ENCODE peak calls at places on chromosomes 11 and 22, in ten cellular contexts. One of them, this sample, is unnamed. For H3K9me2, the result is how much of the 10 kb centered on the place peaks cover.

GRCh38 chr22:35424761-35425160 is 24.8 kb downstream of the MCM5 start:
- DNase-seq in SK-N-SH: no peak
- DNase-seq in OCI-LY7: no peak
- DNase-seq in PC-3: no peak
- DNase-seq in MM.1S: no peak
- DNase-seq in HCT116: no peak
- DNase-seq in GM23338: no peak
- DNase-seq in hepatocyte: no peak
- DNase-seq in PC-9: no peak
- DNase-seq in Karpas-422: no peak
- DNase-seq in this sample: no peak

GRCh38 chr11:130668751-130669150 is 220.3 kb downstream of the ADAMTS15 start:
- DNase-seq in SK-N-SH: no peak
- DNase-seq in OCI-LY7: no peak
- DNase-seq in PC-3: no peak
- DNase-seq in MM.1S: no peak
- DNase-seq in HCT116: no peak
- DNase-seq in GM23338: no peak
- DNase-seq in hepatocyte: no peak
- DNase-seq in PC-9: no peak
- DNase-seq in Karpas-422: no peak
- DNase-seq in this sample: no peak

GRCh38 chr11:111155021-111155420 is 90.5 kb upstream of the POU2AF2 start:
- DNase-seq in SK-N-SH: no peak
- DNase-seq in OCI-LY7: no peak
- DNase-seq in PC-3: no peak
- DNase-seq in MM.1S: no peak
- DNase-seq in HCT116: no peak
- DNase-seq in GM23338: no peak
- DNase-seq in hepatocyte: no peak
- DNase-seq in PC-9: no peak
- DNase-seq in Karpas-422: no peak
- DNase-seq in this sample: peak

GRCh38 chr11:83663446-83663845 is 377.3 kb upstream of the CCDC90B start:
- DNase-seq in SK-N-SH: no peak
- DNase-seq in OCI-LY7: no peak
- DNase-seq in PC-3: no peak
- DNase-seq in MM.1S: no peak
- DNase-seq in HCT116: no peak
- DNase-seq in GM23338: no peak
- DNase-seq in hepatocyte: no peak
- DNase-seq in PC-9: no peak
- DNase-seq in Karpas-422: no peak
- DNase-seq in this sample: peak

GRCh38 chr11:111531687-111532364 is 8.7 kb upstream of the LAYN start:
- DNase-seq in SK-N-SH: no peak
- DNase-seq in OCI-LY7: no peak
- DNase-seq in PC-3: peak
- DNase-seq in MM.1S: peak
- DNase-seq in HCT116: peak
- DNase-seq in GM23338: no peak
- DNase-seq in hepatocyte: peak
- DNase-seq in PC-9: peak
- DNase-seq in Karpas-422: peak
- DNase-seq in this sample: peak

GRCh38 chr11:129453293-129453721 is 77.7 kb downstream of the BARX2 start:
- DNase-seq in SK-N-SH: no peak
- DNase-seq in OCI-LY7: no peak
- DNase-seq in PC-3: peak
- DNase-seq in MM.1S: no peak
- DNase-seq in HCT116: no peak
- DNase-seq in GM23338: peak
- DNase-seq in hepatocyte: no peak
- DNase-seq in PC-9: no peak
- DNase-seq in Karpas-422: no peak
- DNase-seq in this sample: no peak

GRCh38 chr11:44942029-44942710 is 8.5 kb downstream of the TP53I11 start:
- DNase-seq in SK-N-SH: no peak
- DNase-seq in OCI-LY7: no peak
- DNase-seq in PC-3: no peak
- DNase-seq in MM.1S: no peak
- DNase-seq in HCT116: no peak
- DNase-seq in GM23338: no peak
- DNase-seq in hepatocyte: no peak
- DNase-seq in PC-9: no peak
- DNase-seq in Karpas-422: no peak
- DNase-seq in this sample: no peak

GRCh38 chr22:45878051-45878764 is 98.8 kb downstream of the WNT7B start:
- DNase-seq in SK-N-SH: no peak
- DNase-seq in OCI-LY7: no peak
- DNase-seq in PC-3: no peak
- DNase-seq in MM.1S: no peak
- DNase-seq in HCT116: no peak
- DNase-seq in GM23338: no peak
- DNase-seq in hepatocyte: no peak
- DNase-seq in PC-9: no peak
- DNase-seq in Karpas-422: no peak
- DNase-seq in this sample: no peak

GRCh38 chr11:444397-445144 is 2.8 kb upstream of the ANO9 start:
- DNase-seq in SK-N-SH: no peak
- DNase-seq in OCI-LY7: no peak
- DNase-seq in PC-3: peak
- DNase-seq in MM.1S: no peak
- DNase-seq in HCT116: no peak
- DNase-seq in GM23338: no peak
- DNase-seq in hepatocyte: peak
- DNase-seq in PC-9: no peak
- DNase-seq in Karpas-422: no peak
- DNase-seq in this sample: peak

GRCh38 chr11:69657911-69658605 is 17.1 kb downstream of the LTO1 start:
- DNase-seq in SK-N-SH: peak
- DNase-seq in OCI-LY7: no peak
- DNase-seq in PC-3: no peak
- DNase-seq in MM.1S: no peak
- DNase-seq in HCT116: no peak
- DNase-seq in GM23338: peak
- DNase-seq in hepatocyte: peak
- DNase-seq in PC-9: no peak
- DNase-seq in Karpas-422: no peak
- DNase-seq in this sample: peak

GRCh38 chr22:19432092-19432844 is at the start of gene MRPL40:
- DNase-seq in SK-N-SH: peak
- DNase-seq in OCI-LY7: peak
- DNase-seq in PC-3: peak
- DNase-seq in MM.1S: peak
- DNase-seq in HCT116: peak
- DNase-seq in GM23338: peak
- DNase-seq in hepatocyte: peak
- DNase-seq in PC-9: peak
- DNase-seq in Karpas-422: peak
- DNase-seq in this sample: peak

GRCh38 chr22:18965526-18966421 is 29.7 kb upstream of the PRODH start:
- DNase-seq in SK-N-SH: no peak
- DNase-seq in OCI-LY7: no peak
- DNase-seq in PC-3: no peak
- DNase-seq in MM.1S: no peak
- DNase-seq in HCT116: no peak
- DNase-seq in GM23338: no peak
- DNase-seq in hepatocyte: no peak
- DNase-seq in PC-9: no peak
- DNase-seq in Karpas-422: no peak
- DNase-seq in this sample: no peak

GRCh38 chr11:116720895-116721294 is 51.9 kb downstream of the BUD13 start:
- DNase-seq in SK-N-SH: no peak
- DNase-seq in OCI-LY7: no peak
- DNase-seq in PC-3: no peak
- DNase-seq in MM.1S: no peak
- DNase-seq in HCT116: no peak
- DNase-seq in GM23338: no peak
- DNase-seq in hepatocyte: no peak
- DNase-seq in PC-9: no peak
- DNase-seq in Karpas-422: no peak
- DNase-seq in this sample: no peak
- H3K9me2 ChIP-seq in SK-N-SH: under half
- H3K9me2 ChIP-seq in OCI-LY7: under half
- H3K9me2 ChIP-seq in PC-3: under half
- H3K9me2 ChIP-seq in MM.1S: under half
- H3K9me2 ChIP-seq in HCT116: under half
- H3K9me2 ChIP-seq in GM23338: under half
- H3K9me2 ChIP-seq in hepatocyte: under half
- H3K9me2 ChIP-seq in PC-9: under half
- H3K9me2 ChIP-seq in Karpas-422: under half
- H3K9me2 ChIP-seq in this sample: under half

GRCh38 chr11:71568707-71569349 is 3.5 kb downstream of the KRTAP5-10 start:
- DNase-seq in SK-N-SH: peak
- DNase-seq in OCI-LY7: no peak
- DNase-seq in PC-3: peak
- DNase-seq in MM.1S: no peak
- DNase-seq in HCT116: no peak
- DNase-seq in GM23338: no peak
- DNase-seq in hepatocyte: no peak
- DNase-seq in PC-9: no peak
- DNase-seq in Karpas-422: no peak
- DNase-seq in this sample: peak
- H3K4me2 ChIP-seq in SK-N-SH: no peak
- H3K4me2 ChIP-seq in OCI-LY7: no peak
- H3K4me2 ChIP-seq in PC-3: peak
- H3K4me2 ChIP-seq in MM.1S: no peak
- H3K4me2 ChIP-seq in HCT116: no peak
- H3K4me2 ChIP-seq in GM23338: no peak
- H3K4me2 ChIP-seq in hepatocyte: no peak
- H3K4me2 ChIP-seq in PC-9: no peak
- H3K4me2 ChIP-seq in Karpas-422: no peak
- H3K4me2 ChIP-seq in this sample: no peak

GRCh38 chr11:8344346-8344745 is 80.7 kb upstream of the LMO1 start:
- DNase-seq in SK-N-SH: no peak
- DNase-seq in OCI-LY7: no peak
- DNase-seq in PC-3: no peak
- DNase-seq in MM.1S: no peak
- DNase-seq in HCT116: no peak
- DNase-seq in GM23338: no peak
- DNase-seq in hepatocyte: no peak
- DNase-seq in PC-9: no peak
- DNase-seq in Karpas-422: no peak
- DNase-seq in this sample: no peak

GRCh38 chr11:8341966-8342365 is 78.3 kb upstream of the LMO1 start:
- DNase-seq in SK-N-SH: no peak
- DNase-seq in OCI-LY7: no peak
- DNase-seq in PC-3: peak
- DNase-seq in MM.1S: no peak
- DNase-seq in HCT116: no peak
- DNase-seq in GM23338: no peak
- DNase-seq in hepatocyte: no peak
- DNase-seq in PC-9: no peak
- DNase-seq in Karpas-422: no peak
- DNase-seq in this sample: no peak

GRCh38 chr11:8345179-8345578 is 81.5 kb upstream of the LMO1 start:
- DNase-seq in SK-N-SH: no peak
- DNase-seq in OCI-LY7: no peak
- DNase-seq in PC-3: no peak
- DNase-seq in MM.1S: no peak
- DNase-seq in HCT116: no peak
- DNase-seq in GM23338: no peak
- DNase-seq in hepatocyte: no peak
- DNase-seq in PC-9: no peak
- DNase-seq in Karpas-422: no peak
- DNase-seq in this sample: no peak

GRCh38 chr11:8340299-8340698 is 76.6 kb upstream of the LMO1 start:
- DNase-seq in SK-N-SH: no peak
- DNase-seq in OCI-LY7: no peak
- DNase-seq in PC-3: no peak
- DNase-seq in MM.1S: no peak
- DNase-seq in HCT116: no peak
- DNase-seq in GM23338: no peak
- DNase-seq in hepatocyte: peak
- DNase-seq in PC-9: no peak
- DNase-seq in Karpas-422: no peak
- DNase-seq in this sample: no peak

DNA sequence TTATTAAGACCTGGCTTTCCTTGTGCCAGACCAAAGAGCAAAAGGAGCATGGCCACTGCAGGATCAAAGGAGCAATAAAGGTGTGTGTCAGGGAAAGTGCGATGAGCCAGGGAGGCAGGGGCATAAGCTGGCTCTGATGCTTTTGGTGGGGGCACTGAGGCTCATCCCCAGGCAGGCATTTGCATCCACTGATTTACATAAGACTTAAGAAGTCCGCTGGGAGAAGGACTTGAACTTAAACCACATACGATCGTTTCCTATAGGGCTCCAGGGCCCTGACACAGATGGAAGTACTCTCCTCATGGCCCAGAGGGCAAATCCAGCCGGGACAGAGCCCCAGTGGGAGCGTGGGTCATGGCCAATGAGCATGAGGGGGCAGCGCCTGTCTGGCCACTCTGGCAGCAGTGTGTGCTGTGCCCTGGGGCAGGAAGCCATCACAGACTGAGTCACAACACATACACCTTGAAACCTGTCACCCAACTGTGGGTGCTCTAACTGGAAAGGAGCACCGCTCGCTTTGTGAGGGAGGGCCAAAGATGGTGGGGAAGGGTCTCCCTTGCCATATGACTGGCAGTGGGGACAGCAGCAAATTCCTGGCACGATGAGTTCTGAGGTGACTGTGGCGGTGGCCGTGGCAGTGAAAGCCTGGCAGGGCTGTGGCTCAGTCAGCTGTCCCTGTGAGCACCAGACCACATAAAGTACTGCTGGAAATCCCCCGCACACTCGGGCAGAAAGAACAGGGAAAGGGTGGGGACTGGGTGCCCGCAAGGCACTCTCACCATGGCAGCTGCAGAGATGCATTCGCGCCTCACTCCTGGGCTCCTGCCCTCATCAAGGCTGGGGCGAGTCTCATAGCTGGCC is 79.4 kb upstream of the LMO1 start:
- DNase-seq in SK-N-SH: peak
- DNase-seq in OCI-LY7: no peak
- DNase-seq in PC-3: peak
- DNase-seq in MM.1S: peak
- DNase-seq in HCT116: no peak
- DNase-seq in GM23338: no peak
- DNase-seq in hepatocyte: no peak
- DNase-seq in PC-9: peak
- DNase-seq in Karpas-422: peak
- DNase-seq in this sample: no peak
- H3K9me2 ChIP-seq in SK-N-SH: under half
- H3K9me2 ChIP-seq in OCI-LY7: under half
- H3K9me2 ChIP-seq in PC-3: under half
- H3K9me2 ChIP-seq in MM.1S: under half
- H3K9me2 ChIP-seq in HCT116: under half
- H3K9me2 ChIP-seq in GM23338: under half
- H3K9me2 ChIP-seq in hepatocyte: under half
- H3K9me2 ChIP-seq in PC-9: under half
- H3K9me2 ChIP-seq in Karpas-422: under half
- H3K9me2 ChIP-seq in this sample: under half

DNA sequence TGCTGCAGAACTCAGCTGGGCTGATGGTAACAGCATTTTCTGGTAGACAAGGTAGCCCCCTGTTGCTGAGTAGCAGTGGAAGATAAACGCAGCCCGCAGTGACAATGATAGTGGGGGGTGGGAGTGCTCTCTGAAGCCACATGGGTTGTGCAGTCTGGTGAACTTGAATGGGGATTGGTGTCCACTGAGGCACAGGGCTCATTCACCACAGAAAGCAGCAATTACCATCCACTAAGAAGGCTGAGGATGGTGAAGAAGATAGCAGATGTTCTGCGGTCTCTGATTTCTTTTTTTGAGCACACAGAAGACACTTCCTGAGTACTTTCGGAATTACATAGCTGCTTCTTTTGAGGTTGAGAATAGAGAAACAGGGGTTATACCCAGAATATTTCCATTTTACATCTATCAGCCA is 150.3 kb downstream of the LRRC4C start:
- DNase-seq in SK-N-SH: peak
- DNase-seq in OCI-LY7: peak
- DNase-seq in PC-3: no peak
- DNase-seq in MM.1S: peak
- DNase-seq in HCT116: no peak
- DNase-seq in GM23338: peak
- DNase-seq in hepatocyte: no peak
- DNase-seq in PC-9: no peak
- DNase-seq in Karpas-422: no peak
- DNase-seq in this sample: no peak
- H3K4me2 ChIP-seq in SK-N-SH: no peak
- H3K4me2 ChIP-seq in OCI-LY7: peak
- H3K4me2 ChIP-seq in PC-3: no peak
- H3K4me2 ChIP-seq in MM.1S: peak
- H3K4me2 ChIP-seq in HCT116: no peak
- H3K4me2 ChIP-seq in GM23338: no peak
- H3K4me2 ChIP-seq in hepatocyte: no peak
- H3K4me2 ChIP-seq in PC-9: no peak
- H3K4me2 ChIP-seq in Karpas-422: no peak
- H3K4me2 ChIP-seq in this sample: no peak